ENCODE peak calls at places on chromosomes 1 and 21, in four cellular contexts. Z, E, V and P are unnamed samples.

GRCh38 chr1:61287734-61288133 is 205.4 kb downstream of the NFIA start:
- DNase-seq in Z (no peak), E (no peak), V (no peak), P (no peak)

GRCh38 chr1:202807926-202808757 is at the start of gene KDM5B:
- DNase-seq in V (peak; percentile 36), E (peak; percentile 76), Z (peak; percentile 43), P (peak; percentile 75)

GRCh38 chr21:42460391-42461184 is 35.4 kb downstream of the RSPH1 start:
- DNase-seq in V (no peak), E (no peak), Z (no peak), P (no peak)

GRCh38 chr1:45205910-45206721 is at the start of gene ZSWIM5:
- DNase-seq in E (peak; percentile 75), Z (peak; percentile 83), V (peak; percentile 38), P (peak; percentile 83)

GRCh38 chr1:21494196-21494595 is 15.0 kb upstream of the ALPL start:
- DNase-seq in V (no peak), E (no peak), Z (no peak), P (no peak)

GRCh38 chr1:203930343-203930742 is 68.9 kb downstream of the SNRPE start:
- DNase-seq in V (no peak), Z (no peak), E (no peak), P (no peak)

GRCh38 chr1:10679521-10680220 is 116.8 kb downstream of the CASZ1 start:
- DNase-seq in V (no peak), Z (no peak), E (peak; percentile 42), P (peak; percentile 47)

GRCh38 chr1:28913786-28914227 is 562 bp upstream of the EPB41 start:
- DNase-seq in Z (no peak), E (no peak), V (no peak), P (no peak)

GRCh38 chr1:209029737-209030136 is 553.8 kb upstream of the CAMK1G start:
- DNase-seq in E (no peak), V (no peak), Z (no peak), P (no peak)

GRCh38 chr21:42799516-42799915 is 79.8 kb downstream of the WDR4 start:
- DNase-seq in E (no peak), V (no peak), Z (no peak), P (no peak)

GRCh38 chr1:221515496-221515895 is 226.4 kb downstream of the DUSP10 start:
- DNase-seq in E (no peak), V (no peak), Z (no peak), P (no peak)

GRCh38 chr1:114025609-114026401 is 46.5 kb downstream of the OLFML3 start:
- DNase-seq in Z (no peak), E (no peak), V (no peak), P (no peak)

GRCh38 chr1:41674501-41674900 is 190.0 kb upstream of the EDN2 start:
- DNase-seq in V (no peak), Z (no peak), E (no peak), P (no peak)

GRCh38 chr1:89706700-89707012 is 73.7 kb downstream of the LRRC8C start:
- DNase-seq in V (no peak), E (no peak), Z (peak; percentile 49), P (no peak)

GRCh38 chr1:63784489-63785390 is 10.9 kb downstream of the ROR1 start:
- DNase-seq in Z (no peak), V (no peak), E (no peak), P (no peak)

GRCh38 chr1:205496661-205497060 is 7.8 kb upstream of the CDK18 start:
- DNase-seq in Z (no peak), V (no peak), E (no peak), P (no peak)

GRCh38 chr1:89523597-89524368 is 846 bp upstream of the LRRC8B start:
- DNase-seq in Z (peak; percentile 50), E (peak; percentile 37), V (peak; percentile 31), P (no peak)

GRCh38 chr1:211259596-211260126 is 495 bp downstream of the RCOR3 start:
- DNase-seq in Z (peak; percentile 68), E (peak; percentile 59), V (peak; percentile 45), P (peak; percentile 68)

GRCh38 chr1:90798883-90799282 is 81.8 kb upstream of the BARHL2 start:
- DNase-seq in E (no peak), V (no peak), Z (no peak), P (no peak)

GRCh38 chr1:230112782-230113181 is 45.7 kb downstream of the GALNT2 start:
- DNase-seq in Z (no peak), V (no peak), E (no peak), P (no peak)